ENCODE peak calls at places on chromosomes 12 and 14, in seven cellular contexts. E, M, Y, T, G, I and F are unnamed samples.

GRCh38 chr14:56491299-56492285 is 88.0 kb upstream of the TMEM260 start:
- DNase-seq in E (peak; percentile 11), M (peak; percentile 32), Y (peak; percentile 71), T (peak; percentile 68), G (peak; percentile 27), I (peak; percentile 97), F (peak; percentile 81)

GRCh38 chr14:103629503-103630121 is 601 bp downstream of the KLC1 start:
- DNase-seq in E (no peak), M (no peak), Y (no peak), T (no peak), G (peak; percentile 59), I (peak; percentile 56), F (peak; percentile 60)

GRCh38 chr14:73755434-73756014 is 41.3 kb upstream of the PNMA1 start:
- DNase-seq in E (no peak), M (peak; percentile 34), Y (no peak), T (peak; percentile 34), G (peak; percentile 61), I (no peak), F (no peak)

GRCh38 chr12:78441737-78442453 is 422.7 kb upstream of the SYT1 start:
- DNase-seq in E (no peak), M (no peak), Y (no peak), T (no peak), G (no peak), I (no peak), F (no peak)

GRCh38 chr12:51391047-51391837 is at the start of gene GALNT6:
- DNase-seq in E (no peak), M (peak; percentile 90), Y (peak; percentile 78), T (peak; percentile 28), G (peak; percentile 85), I (peak; percentile 86), F (peak; percentile 82)

GRCh38 chr12:52189376-52190174 is 2.2 kb downstream of the KRT80 start:
- DNase-seq in E (no peak), M (no peak), Y (no peak), T (no peak), G (no peak), I (peak; percentile 33), F (no peak)

GRCh38 chr12:123532808-123533649 is 490 bp downstream of the RILPL1 start:
- DNase-seq in E (no peak), M (peak; percentile 56), Y (no peak), T (peak; percentile 65), G (peak; percentile 37), I (peak; percentile 65), F (peak; percentile 55)

GRCh38 chr14:37062191-37062803 is 110.1 kb downstream of the SLC25A21 start:
- DNase-seq in E (no peak), M (no peak), Y (no peak), T (no peak), G (no peak), I (no peak), F (no peak)

GRCh38 chr12:120625557-120626419 is 14.6 kb upstream of the CABP1 start:
- DNase-seq in E (peak; percentile 11), M (peak; percentile 95), Y (peak; percentile 51), T (no peak), G (no peak), I (peak; percentile 70), F (no peak)

GRCh38 chr12:89311703-89312293 is 40.5 kb downstream of the DUSP6 start:
- DNase-seq in E (no peak), M (no peak), Y (no peak), T (no peak), G (no peak), I (no peak), F (no peak)

GRCh38 chr12:130070017-130070653 is 92.1 kb upstream of the FZD10 start:
- DNase-seq in E (no peak), M (peak; percentile 75), Y (no peak), T (no peak), G (no peak), I (peak; percentile 37), F (no peak)

GRCh38 chr12:3869860-3870259 is 3.3 kb downstream of the PARP11 start:
- DNase-seq in E (no peak), M (no peak), Y (no peak), T (peak; percentile 25), G (no peak), I (no peak), F (no peak)

GRCh38 chr14:95034806-95035205 is 122.5 kb downstream of the DICER1 start:
- DNase-seq in E (no peak), M (no peak), Y (no peak), T (no peak), G (no peak), I (no peak), F (no peak)

GRCh38 chr12:99427104-99427503 is 220.4 kb upstream of the GARIN6 start:
- DNase-seq in E (no peak), M (no peak), Y (no peak), T (no peak), G (no peak), I (no peak), F (no peak)

GRCh38 chr14:24062216-24062980 is 9.0 kb upstream of the CPNE6 start:
- DNase-seq in E (no peak), M (no peak), Y (no peak), T (no peak), G (no peak), I (no peak), F (no peak)

GRCh38 chr14:102192840-102193502 is 53.3 kb downstream of the WDR20 start:
- DNase-seq in E (no peak), M (no peak), Y (no peak), T (no peak), G (no peak), I (no peak), F (no peak)

GRCh38 chr14:72618424-72618823 is 275.5 kb downstream of the DPF3 start:
- DNase-seq in E (no peak), M (no peak), Y (no peak), T (no peak), G (no peak), I (no peak), F (no peak)

GRCh38 chr14:91063119-91063518 is 2.7 kb upstream of the RPS6KA5 start:
- DNase-seq in E (peak; percentile 60), M (no peak), Y (no peak), T (no peak), G (no peak), I (no peak), F (no peak)

GRCh38 chr12:27277846-27278260 is 33.8 kb downstream of the STK38L start:
- DNase-seq in E (peak; percentile 73), M (no peak), Y (no peak), T (peak; percentile 74), G (peak; percentile 1), I (peak; percentile 73), F (peak; percentile 64)

GRCh38 chr14:20578325-20578724 is 9.5 kb downstream of the RNASE11 start:
- DNase-seq in E (no peak), M (no peak), Y (peak; percentile 73), T (no peak), G (no peak), I (peak; percentile 67), F (no peak)

GRCh38 chr14:105285174-105285573 is 15.6 kb downstream of the BRF1 start:
- DNase-seq in E (no peak), M (no peak), Y (no peak), T (no peak), G (no peak), I (no peak), F (no peak)

DNA sequence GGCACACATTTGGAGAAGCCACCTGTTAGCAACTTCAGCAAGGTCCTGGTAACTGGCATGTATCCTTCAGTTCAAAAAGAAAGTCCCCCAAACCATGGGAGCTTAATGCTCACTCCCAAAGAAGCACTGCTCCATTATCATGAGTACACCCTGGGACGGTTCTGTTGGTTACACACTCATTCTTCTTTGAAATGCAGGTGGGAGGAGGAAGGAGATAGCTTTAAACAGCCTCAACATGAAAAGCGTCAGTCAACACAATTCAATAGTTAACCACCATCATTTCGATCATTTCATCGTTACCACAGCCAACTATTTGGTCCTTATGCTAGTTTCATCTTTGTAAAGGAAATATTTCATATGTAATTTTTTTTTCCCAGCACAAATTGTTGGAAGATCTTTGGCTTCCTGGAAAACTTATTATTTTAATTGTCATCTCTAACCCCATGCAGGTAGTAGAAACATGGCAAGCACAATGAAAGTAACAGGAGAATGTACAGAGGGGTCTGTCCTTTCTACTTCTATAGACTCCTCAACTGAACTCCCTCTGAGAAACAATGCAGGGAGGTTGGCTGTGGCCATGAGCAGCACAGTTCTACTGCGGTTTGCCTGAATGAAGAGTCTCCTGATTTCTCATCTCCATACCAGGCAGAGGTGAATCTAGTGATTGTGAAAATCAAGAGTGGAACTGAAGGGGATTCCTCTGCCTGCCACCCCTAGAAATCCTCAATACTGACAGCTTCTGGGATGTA is 196.4 kb upstream of the FOXN3 start:
- DNase-seq in E (no peak), M (no peak), Y (no peak), T (no peak), G (no peak), I (no peak), F (no peak)
- H3K79me2 ChIP-seq in E (peaks cover 32% of the 10 kb centered on the region), M (no peaks in the 10 kb centered on the region), Y (peaks cover 41% of the 10 kb centered on the region), T (peaks cover 18% of the 10 kb centered on the region), G (no peaks in the 10 kb centered on the region), I (peaks cover 20% of the 10 kb centered on the region), F (peaks cover 77% of the 10 kb centered on the region)

GRCh38 chr12:6551063-6551461 is 4.8 kb downstream of the IFFO1 start:
- DNase-seq in E (no peak), M (no peak), Y (no peak), T (no peak), G (no peak), I (no peak), F (no peak)
- H3K79me2 ChIP-seq in E (peaks cover 47% of the 10 kb centered on the region), M (no peaks in the 10 kb centered on the region), Y (no peaks in the 10 kb centered on the region), T (peaks cover 51% of the 10 kb centered on the region), G (no peaks in the 10 kb centered on the region), I (peaks cover 33% of the 10 kb centered on the region), F (peaks cover 16% of the 10 kb centered on the region)

DNA sequence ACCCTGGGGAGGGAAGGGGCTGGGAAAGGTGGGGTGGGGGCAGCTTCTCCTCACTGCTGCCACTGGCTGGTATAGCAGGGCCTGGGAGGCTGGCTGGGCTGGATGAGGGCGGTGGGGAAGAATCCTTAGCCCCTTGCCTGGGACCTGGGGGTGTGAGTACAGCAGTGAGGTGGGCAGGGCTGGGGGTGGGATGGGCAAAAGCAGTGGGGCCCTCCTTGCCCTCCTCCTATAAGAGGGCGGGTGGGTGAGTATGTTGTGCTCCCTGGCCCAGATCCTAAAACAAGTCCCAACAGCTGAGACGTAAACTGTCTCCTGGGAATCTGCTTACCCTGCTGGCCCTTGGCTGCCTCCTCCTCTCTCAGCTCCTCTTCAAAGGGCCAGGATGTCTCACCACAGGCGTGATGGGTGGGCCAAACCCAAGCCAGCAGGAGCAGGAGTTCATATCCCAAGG is 2.2 kb downstream of the NCKAP5L start:
- DNase-seq in E (no peak), M (no peak), Y (no peak), T (no peak), G (no peak), I (no peak), F (no peak)
- H3K79me2 ChIP-seq in E (peaks cover 25% of the 10 kb centered on the region), M (peaks cover 9% of the 10 kb centered on the region), Y (peaks cover 8% of the 10 kb centered on the region), T (peaks cover 58% of the 10 kb centered on the region), G (peaks cover 24% of the 10 kb centered on the region), I (peaks cover 30% of the 10 kb centered on the region), F (peaks cover 71% of the 10 kb centered on the region)

GRCh38 chr12:57520008-57520726 is at the start of gene DDIT3:
- DNase-seq in E (peak; percentile 91), M (peak; percentile 95), Y (peak; percentile 96), T (peak; percentile 99), G (peak; percentile 99), I (peak; percentile 99), F (peak; percentile 100)

GRCh38 chr12:57519758-57520007 is 631 bp downstream of the DDIT3 start:
- DNase-seq in E (no peak), M (no peak), Y (no peak), T (no peak), G (no peak), I (no peak), F (no peak)

GRCh38 chr12:57522019-57522886 is at the start of gene MBD6:
- DNase-seq in E (peak; percentile 86), M (no peak), Y (no peak), T (peak; percentile 89), G (peak; percentile 87), I (peak; percentile 94), F (peak; percentile 97)

GRCh38 chr12:57522887-57523705 is 472 bp downstream of the MBD6 start:
- DNase-seq in E (no peak), M (peak; percentile 92), Y (no peak), T (peak; percentile 72), G (no peak), I (peak; percentile 82), F (peak; percentile 85)

GRCh38 chr12:57521475-57522018 is 1.1 kb upstream of the MBD6 start:
- DNase-seq in E (no peak), M (no peak), Y (no peak), T (no peak), G (peak; percentile 12), I (peak; percentile 85), F (peak; percentile 85)
- H3K79me2 ChIP-seq in E (peaks cover 50% of the 10 kb centered on the region), M (peaks cover 64% of the 10 kb centered on the region), Y (no peaks in the 10 kb centered on the region), T (peaks cover 43% of the 10 kb centered on the region), G (peaks cover 60% of the 10 kb centered on the region), I (peaks cover 5% of the 10 kb centered on the region), F (peaks cover 64% of the 10 kb centered on the region)